ENCODE peak calls at places on chromosomes 6 and 20, in six cellular contexts. One of them, this sample, is unnamed.

GRCh38 chr6:106133040-106133439 is 46.9 kb downstream of the PRDM1 start:
- DNase-seq in activated B cell treated with CpG ODN at 0.5 μM for 24 hours: no peak
- DNase-seq in Kasumi-1: no peak
- DNase-seq in SW480: no peak
- DNase-seq in upper lobe of right lung: no peak
- DNase-seq in effector CD4-positive, alpha-beta T cell: no peak
- DNase-seq in this sample: no peak

GRCh38 chr6:155195903-155196302 is 67.9 kb upstream of the CLDN20 start:
- DNase-seq in activated B cell treated with CpG ODN at 0.5 μM for 24 hours: no peak
- DNase-seq in Kasumi-1: no peak
- DNase-seq in SW480: no peak
- DNase-seq in upper lobe of right lung: no peak
- DNase-seq in effector CD4-positive, alpha-beta T cell: no peak
- DNase-seq in this sample: no peak

GRCh38 chr20:51562027-51562333 is 19.5 kb upstream of the NFATC2 start:
- DNase-seq in activated B cell treated with CpG ODN at 0.5 μM for 24 hours: no peak
- DNase-seq in Kasumi-1: peak
- DNase-seq in SW480: peak
- DNase-seq in upper lobe of right lung: no peak
- DNase-seq in effector CD4-positive, alpha-beta T cell: no peak
- DNase-seq in this sample: no peak

GRCh38 chr6:2956930-2957329 is 14.4 kb downstream of the SERPINB6 start:
- DNase-seq in activated B cell treated with CpG ODN at 0.5 μM for 24 hours: no peak
- DNase-seq in Kasumi-1: no peak
- DNase-seq in SW480: no peak
- DNase-seq in upper lobe of right lung: no peak
- DNase-seq in effector CD4-positive, alpha-beta T cell: no peak
- DNase-seq in this sample: no peak

GRCh38 chr6:12543953-12544352 is 172.6 kb upstream of the PHACTR1 start:
- DNase-seq in activated B cell treated with CpG ODN at 0.5 μM for 24 hours: no peak
- DNase-seq in Kasumi-1: no peak
- DNase-seq in SW480: no peak
- DNase-seq in upper lobe of right lung: no peak
- DNase-seq in effector CD4-positive, alpha-beta T cell: no peak
- DNase-seq in this sample: no peak

GRCh38 chr6:82419088-82419720 is 55.6 kb downstream of the TPBG start:
- DNase-seq in activated B cell treated with CpG ODN at 0.5 μM for 24 hours: no peak
- DNase-seq in Kasumi-1: no peak
- DNase-seq in SW480: no peak
- DNase-seq in upper lobe of right lung: no peak
- DNase-seq in effector CD4-positive, alpha-beta T cell: no peak
- DNase-seq in this sample: no peak

GRCh38 chr6:12782136-12782535 is 65.6 kb downstream of the PHACTR1 start:
- DNase-seq in activated B cell treated with CpG ODN at 0.5 μM for 24 hours: no peak
- DNase-seq in Kasumi-1: no peak
- DNase-seq in SW480: no peak
- DNase-seq in upper lobe of right lung: no peak
- DNase-seq in effector CD4-positive, alpha-beta T cell: no peak
- DNase-seq in this sample: no peak

GRCh38 chr6:43434441-43434840 is 7.1 kb downstream of the ABCC10 start:
- DNase-seq in activated B cell treated with CpG ODN at 0.5 μM for 24 hours: no peak
- DNase-seq in Kasumi-1: no peak
- DNase-seq in SW480: no peak
- DNase-seq in upper lobe of right lung: no peak
- DNase-seq in effector CD4-positive, alpha-beta T cell: no peak
- DNase-seq in this sample: no peak

GRCh38 chr6:100726741-100727140 is 154.4 kb downstream of the ASCC3 start:
- DNase-seq in activated B cell treated with CpG ODN at 0.5 μM for 24 hours: no peak
- DNase-seq in Kasumi-1: no peak
- DNase-seq in SW480: no peak
- DNase-seq in upper lobe of right lung: no peak
- DNase-seq in effector CD4-positive, alpha-beta T cell: no peak
- DNase-seq in this sample: no peak

GRCh38 chr6:70371454-70372105 is 41.7 kb upstream of the FAM135A start:
- DNase-seq in activated B cell treated with CpG ODN at 0.5 μM for 24 hours: no peak
- DNase-seq in Kasumi-1: peak
- DNase-seq in SW480: peak
- DNase-seq in upper lobe of right lung: no peak
- DNase-seq in effector CD4-positive, alpha-beta T cell: no peak
- DNase-seq in this sample: peak

GRCh38 chr20:11919046-11919445 is 1.4 kb downstream of the BTBD3 start:
- DNase-seq in activated B cell treated with CpG ODN at 0.5 μM for 24 hours: no peak
- DNase-seq in Kasumi-1: no peak
- DNase-seq in SW480: no peak
- DNase-seq in upper lobe of right lung: no peak
- DNase-seq in effector CD4-positive, alpha-beta T cell: no peak
- DNase-seq in this sample: no peak

GRCh38 chr6:32436995-32437836 is 2.5 kb upstream of the HLA-DRA start:
- DNase-seq in activated B cell treated with CpG ODN at 0.5 μM for 24 hours: no peak
- DNase-seq in Kasumi-1: peak
- DNase-seq in SW480: peak
- DNase-seq in upper lobe of right lung: no peak
- DNase-seq in effector CD4-positive, alpha-beta T cell: no peak
- DNase-seq in this sample: no peak

GRCh38 chr6:88725111-88725711 is 238.2 kb downstream of the RNGTT start:
- DNase-seq in activated B cell treated with CpG ODN at 0.5 μM for 24 hours: no peak
- DNase-seq in Kasumi-1: peak
- DNase-seq in SW480: no peak
- DNase-seq in upper lobe of right lung: no peak
- DNase-seq in effector CD4-positive, alpha-beta T cell: no peak
- DNase-seq in this sample: no peak

GRCh38 chr6:12895721-12896120 is 179.2 kb downstream of the PHACTR1 start:
- DNase-seq in activated B cell treated with CpG ODN at 0.5 μM for 24 hours: no peak
- DNase-seq in Kasumi-1: no peak
- DNase-seq in SW480: no peak
- DNase-seq in upper lobe of right lung: no peak
- DNase-seq in effector CD4-positive, alpha-beta T cell: no peak
- DNase-seq in this sample: no peak

GRCh38 chr6:296151-297122 is 4.2 kb downstream of the DUSP22 start:
- DNase-seq in activated B cell treated with CpG ODN at 0.5 μM for 24 hours: no peak
- DNase-seq in Kasumi-1: no peak
- DNase-seq in SW480: no peak
- DNase-seq in upper lobe of right lung: peak
- DNase-seq in effector CD4-positive, alpha-beta T cell: no peak
- DNase-seq in this sample: no peak

This sample was measured in central memory CD4-positive, alpha-beta T cell.